ENCODE peak calls at places on chromosomes 1 and 21, in nine cellular contexts. Y is ovary; O is GM23338; D is PC-9; N is spleen; M is Peyer's patch; E is CD8-positive, alpha-beta T cell; K is HCT116; P is psoas muscle. B is an unnamed sample.

GRCh38 chr1:46401514-46401913 is 7.4 kb downstream of the FAAH start:
- DNase-seq in K (no peak), E (no peak), N (no peak), P (no peak), M (no peak), D (no peak), O (no peak), Y (no peak), B (no peak)

GRCh38 chr1:98962156-98962555 is 42.5 kb downstream of the PLPPR5 start:
- DNase-seq in K (no peak), E (no peak), P (no peak), N (no peak), D (no peak), M (no peak), Y (no peak), O (no peak), B (no peak)

GRCh38 chr21:35398366-35398982 is 349.4 kb upstream of the RUNX1 start:
- DNase-seq in P (no peak), D (no peak), N (no peak), O (no peak), Y (no peak), E (no peak), K (no peak), M (no peak), B (no peak)

GRCh38 chr1:231027971-231028370 is 12.1 kb downstream of the FAM89A start:
- DNase-seq in E (no peak), D (no peak), N (no peak), Y (no peak), P (no peak), O (no peak), M (no peak), K (no peak), B (no peak)

GRCh38 chr1:237748192-237748591 is 142.5 kb downstream of the ZP4 start:
- DNase-seq in M (no peak), P (no peak), E (no peak), O (no peak), K (no peak), N (no peak), D (no peak), Y (no peak), B (no peak)

GRCh38 chr1:202036595-202037387 is 26.4 kb downstream of the ELF3 start:
- DNase-seq in N (no peak), E (no peak), D (no peak), O (no peak), Y (no peak), P (no peak), K (no peak), M (peak; percentile 66), B (no peak)

GRCh38 chr1:152415454-152416227 is 1.6 kb upstream of the CRNN start:
- DNase-seq in Y (no peak), P (no peak), N (no peak), K (no peak), O (no peak), M (no peak), D (no peak), E (no peak), B (no peak)

GRCh38 chr1:25476186-25477097 is 45.7 kb downstream of the MACO1 start:
- DNase-seq in E (no peak), Y (no peak), M (no peak), N (no peak), D (no peak), P (no peak), K (no peak), O (no peak), B (no peak)

GRCh38 chr1:62599044-62599443 is 1.7 kb downstream of the ANGPTL3 start:
- DNase-seq in D (no peak), O (no peak), E (no peak), M (no peak), K (no peak), N (no peak), Y (no peak), P (no peak), B (no peak)

GRCh38 chr1:97123717-97124446 is 402.3 kb downstream of the PTBP2 start:
- DNase-seq in Y (no peak), E (no peak), O (no peak), N (no peak), P (no peak), D (no peak), M (no peak), K (no peak), B (no peak)

GRCh38 chr1:147167361-147167760 is 4.9 kb downstream of the PRKAB2 start:
- DNase-seq in N (no peak), E (no peak), K (peak; percentile 61), D (peak; percentile 91), Y (no peak), P (no peak), M (no peak), O (no peak), B (no peak)

GRCh38 chr1:212956231-212956630 is 5.9 kb downstream of the VASH2 start:
- DNase-seq in Y (no peak), E (no peak), D (no peak), P (no peak), M (no peak), N (no peak), O (no peak), K (no peak), B (no peak)

GRCh38 chr21:37072239-37072987 is 458 bp downstream of the PIGP start:
- DNase-seq in P (peak; percentile 85), K (no peak), E (peak; percentile 68), M (no peak), N (no peak), O (peak; percentile 67), D (peak; percentile 50), Y (peak; percentile 78), B (peak; percentile 81)

DNA sequence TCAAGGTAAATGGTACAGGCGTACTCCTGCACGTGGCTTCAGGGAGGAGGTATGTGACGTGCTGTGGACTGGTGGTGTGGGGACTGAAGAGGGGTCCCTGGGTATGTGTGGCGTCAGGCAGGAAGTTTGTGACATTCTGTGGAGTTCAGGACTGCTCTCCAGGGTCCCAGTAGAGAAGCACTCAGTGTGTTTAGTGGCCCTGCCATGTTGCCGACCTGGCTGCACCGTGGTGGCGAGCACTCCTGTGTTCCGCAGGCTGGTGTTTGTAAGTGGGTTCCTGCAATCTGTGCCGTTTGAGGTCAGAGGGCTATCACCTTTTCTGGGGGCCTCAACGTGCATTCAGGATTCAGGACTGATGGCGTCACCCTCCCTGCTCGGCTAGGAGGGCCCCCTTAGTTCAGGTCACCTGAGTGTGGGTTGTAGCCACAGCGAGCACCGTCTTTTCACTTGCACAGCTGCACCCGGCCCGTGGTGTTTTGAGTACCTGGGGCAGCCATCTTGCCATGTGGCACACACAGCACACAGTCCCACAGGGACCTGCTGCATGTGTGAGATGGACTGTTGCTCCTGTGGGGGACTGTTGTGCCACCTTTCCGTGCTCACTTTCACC is 26.5 kb downstream of the SNAP47 start:
- DNase-seq in O (no peak), D (no peak), K (no peak), E (no peak), M (no peak), N (peak; percentile 63), P (no peak), Y (no peak), B (no peak)
- H3K4me1 ChIP-seq in O (no peaks in the 10 kb centered on the region), D (peaks cover 53% of the 10 kb centered on the region), K (peaks cover 18% of the 10 kb centered on the region), E (peaks cover 60% of the 10 kb centered on the region), M (no peaks in the 10 kb centered on the region), N (peaks cover 30% of the 10 kb centered on the region), P (peaks cover 68% of the 10 kb centered on the region), Y (peaks cover 2% of the 10 kb centered on the region), B (peaks cover 5% of the 10 kb centered on the region)

GRCh38 chr1:186188004-186188539 is 187.0 kb downstream of the TPR start:
- DNase-seq in M (no peak), D (peak; percentile 88), O (no peak), K (peak; percentile 63), P (no peak), E (no peak), N (no peak), Y (no peak), B (no peak)
- H3K4me1 ChIP-seq in M (no peaks in the 10 kb centered on the region), D (peaks cover 53% of the 10 kb centered on the region), O (no peaks in the 10 kb centered on the region), K (peaks cover 35% of the 10 kb centered on the region), P (no peaks in the 10 kb centered on the region), E (no peaks in the 10 kb centered on the region), N (no peaks in the 10 kb centered on the region), Y (no peaks in the 10 kb centered on the region), B (no peaks in the 10 kb centered on the region)

GRCh38 chr1:21898326-21899155 is 38.6 kb downstream of the HSPG2 start:
- DNase-seq in K (no peak), D (no peak), O (no peak), M (no peak), P (peak; percentile 70), E (no peak), N (no peak), Y (no peak), B (no peak)

GRCh38 chr1:21896652-21897532 is 40.2 kb downstream of the HSPG2 start:
- DNase-seq in N (peak; percentile 71), M (peak; percentile 77), K (no peak), D (no peak), O (peak; percentile 43), Y (peak; percentile 75), P (peak; percentile 87), E (no peak), B (no peak)

GRCh38 chr1:21896026-21896425 is 41.1 kb downstream of the HSPG2 start:
- DNase-seq in P (no peak), Y (no peak), O (no peak), N (no peak), M (no peak), D (no peak), E (no peak), K (no peak), B (no peak)

GRCh38 chr1:21899267-21899810 is 37.8 kb downstream of the HSPG2 start:
- DNase-seq in D (no peak), N (peak; percentile 54), Y (no peak), O (no peak), E (no peak), P (no peak), M (no peak), K (no peak), B (no peak)

DNA sequence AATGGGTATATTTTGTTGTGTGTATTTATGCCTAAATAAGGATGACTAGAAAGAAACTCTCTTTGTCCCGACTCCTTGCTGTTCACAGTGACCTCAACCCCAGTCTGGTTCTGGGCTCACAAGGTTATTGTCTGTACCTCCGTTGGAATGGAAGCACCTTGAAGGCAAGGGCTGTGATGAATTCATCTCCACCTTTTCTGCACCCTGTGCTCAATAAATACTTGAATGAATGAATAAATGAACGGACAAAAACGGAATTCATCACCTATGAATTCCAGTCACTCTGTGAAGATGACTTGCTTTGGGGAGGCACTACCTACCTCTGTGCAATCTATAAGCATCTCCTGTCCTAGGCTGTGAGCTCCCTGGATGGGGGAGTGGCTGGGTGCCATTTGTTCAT is 39.3 kb downstream of the HSPG2 start:
- DNase-seq in P (no peak), Y (no peak), N (no peak), E (no peak), M (no peak), K (no peak), O (no peak), D (no peak), B (no peak)
- H3K4me1 ChIP-seq in P (peaks cover 73% of the 10 kb centered on the region), Y (peaks cover 26% of the 10 kb centered on the region), N (peaks cover 29% of the 10 kb centered on the region), E (peaks cover 10% of the 10 kb centered on the region), M (peaks cover 3% of the 10 kb centered on the region), K (no peaks in the 10 kb centered on the region), O (no peaks in the 10 kb centered on the region), D (no peaks in the 10 kb centered on the region), B (peaks cover 33% of the 10 kb centered on the region)

DNA sequence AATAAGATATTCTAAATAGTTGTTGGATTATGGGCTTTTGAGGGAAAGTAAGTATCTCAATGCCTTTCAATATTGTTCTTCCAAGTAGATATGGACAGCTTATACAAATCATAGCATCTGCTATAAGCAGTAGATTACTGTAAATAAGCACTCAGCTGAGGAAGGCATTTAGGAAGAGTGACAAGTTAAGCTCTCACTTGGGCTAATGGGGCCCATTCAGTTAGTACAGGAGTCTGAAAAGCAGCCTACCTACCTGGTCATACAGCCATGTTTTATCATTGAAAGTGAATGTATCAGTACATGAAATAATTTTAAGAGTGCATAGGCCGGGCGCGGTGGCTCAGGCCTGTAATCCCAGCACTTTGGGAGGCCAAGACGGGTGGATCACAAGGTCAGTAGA is 73.1 kb downstream of the APP start:
- DNase-seq in E (no peak), O (no peak), P (no peak), M (no peak), Y (no peak), D (no peak), N (no peak), K (no peak), B (no peak)
- H3K4me1 ChIP-seq in E (no peaks in the 10 kb centered on the region), O (peaks cover 47% of the 10 kb centered on the region), P (no peaks in the 10 kb centered on the region), M (no peaks in the 10 kb centered on the region), Y (no peaks in the 10 kb centered on the region), D (peaks cover 23% of the 10 kb centered on the region), N (no peaks in the 10 kb centered on the region), K (peaks cover 7% of the 10 kb centered on the region), B (peaks cover 20% of the 10 kb centered on the region)

B was measured in Caco-2.